ENCODE peak calls at places on chromosomes 6 and 20, in four cellular contexts. F, P, L and K are unnamed samples.
A peak's percentile ranks its signal among the peaks of the same experiment; 100 is the strongest.

GRCh38 chr6:11218827-11219826 is 13.3 kb downstream of the NEDD9 start:
- DNase-seq in L (peak; percentile 60), P (no peak), F (no peak), K (no peak)

GRCh38 chr6:116497089-116497676 is 14.3 kb upstream of the CALHM5 start:
- DNase-seq in F (no peak), P (no peak), L (no peak), K (no peak)

GRCh38 chr6:144219056-144219685 is 66.0 kb upstream of the UTRN start:
- DNase-seq in L (peak; percentile 45), F (no peak), P (peak; percentile 48), K (no peak)

GRCh38 chr20:22582960-22583772 is 1.2 kb downstream of the FOXA2 start:
- DNase-seq in F (no peak), P (no peak), L (no peak), K (no peak)

GRCh38 chr6:33905081-33905609 is 101.3 kb upstream of the MLN start:
- DNase-seq in L (no peak), P (no peak), F (peak; percentile 72), K (peak; percentile 75)

GRCh38 chr6:116424001-116424400 is 37.2 kb upstream of the CALHM6 start:
- DNase-seq in L (no peak), F (no peak), P (no peak), K (no peak)

GRCh38 chr6:158627940-158628211 is 16.7 kb downstream of the DYNLT1 start:
- DNase-seq in P (no peak), L (no peak), F (no peak), K (no peak)

GRCh38 chr6:169863149-169863525 is 111.7 kb downstream of the ERMARD start:
- DNase-seq in F (peak; percentile 25), L (no peak), P (no peak), K (no peak)

GRCh38 chr6:81049425-81050042 is 702.9 kb downstream of the TENT5A start:
- DNase-seq in L (no peak), P (no peak), F (no peak), K (no peak)

GRCh38 chr6:48755315-48755714 is 644.3 kb upstream of the PTCHD4 start:
- DNase-seq in L (no peak), P (no peak), F (no peak), K (no peak)

GRCh38 chr6:82365011-82365751 is 1.6 kb downstream of the TPBG start:
- DNase-seq in F (no peak), L (no peak), P (peak; percentile 17), K (no peak)

GRCh38 chr6:129744201-129744879 is 34.4 kb upstream of the ARHGAP18 start:
- DNase-seq in F (no peak), L (no peak), P (peak; percentile 61), K (no peak)

GRCh38 chr6:136338486-136338885 is 48.8 kb upstream of the BCLAF1 start:
- DNase-seq in P (no peak), L (no peak), F (no peak), K (no peak)

GRCh38 chr6:46029602-46030001 is 13.9 kb upstream of the CLIC5 start:
- DNase-seq in L (no peak), P (no peak), F (no peak), K (no peak)

GRCh38 chr6:108660251-108660650 is 99.5 kb downstream of the FOXO3 start:
- DNase-seq in F (no peak), L (no peak), P (no peak), K (no peak)

GRCh38 chr6:54135665-54136370 is 24.6 kb downstream of the MLIP start:
- DNase-seq in L (no peak), F (no peak), P (peak; percentile 12), K (no peak)

GRCh38 chr20:60087563-60088105 is 129.4 kb downstream of the CDH26 start:
- DNase-seq in L (no peak), P (no peak), F (no peak), K (no peak)

GRCh38 chr6:13446371-13446770 is 41.0 kb downstream of the GFOD1 start:
- DNase-seq in L (no peak), P (no peak), F (no peak), K (no peak)

GRCh38 chr6:82396964-82397761 is 33.5 kb downstream of the TPBG start:
- DNase-seq in P (peak; percentile 51), L (no peak), F (no peak), K (no peak)

GRCh38 chr20:17928633-17929311 is 39.8 kb downstream of the SNX5 start:
- DNase-seq in L (no peak), F (no peak), P (no peak), K (no peak)

GRCh38 chr6:1703923-1704322 is 94.2 kb downstream of the FOXC1 start:
- DNase-seq in F (no peak), P (no peak), L (no peak), K (no peak)

GRCh38 chr6:50791900-50792508 is 26.7 kb upstream of the TFAP2B start:
- DNase-seq in F (no peak), P (peak; percentile 26), L (peak; percentile 29), K (no peak)

GRCh38 chr20:43448748-43449535 is 8.8 kb upstream of the SRSF6 start:
- DNase-seq in P (peak; percentile 89), L (peak; percentile 58), F (peak; percentile 58), K (peak; percentile 16)

GRCh38 chr6:39344821-39345280 is 22.3 kb upstream of the KCNK16 start:
- DNase-seq in F (no peak), P (no peak), L (no peak), K (no peak)

GRCh38 chr6:134398453-134398852 is 80.5 kb upstream of the SGK1 start:
- DNase-seq in L (peak; percentile 17), P (no peak), F (no peak), K (no peak)